ENCODE peak calls at places on chromosomes 6 and 20, in eight cellular contexts. One of them, this sample, is unnamed. For H3K36me3, the result is how much of the 10 kb centered on the place peaks cover.

GRCh38 chr6:138690975-138691594 is 82.5 kb upstream of the CCDC28A start:
- DNase-seq in upper lobe of right lung: no peak
- DNase-seq in PC-9: no peak
- DNase-seq in HepG2: no peak
- DNase-seq in CD4-positive, alpha-beta memory T cell: no peak
- DNase-seq in cardiac muscle cell: no peak
- DNase-seq in heart left ventricle: no peak
- DNase-seq in keratinocyte: no peak
- DNase-seq in this sample: no peak

GRCh38 chr6:5851261-5851757 is 155.4 kb downstream of the NRN1 start:
- DNase-seq in heart left ventricle: peak
- DNase-seq in PC-9: peak
- DNase-seq in cardiac muscle cell: peak
- DNase-seq in HepG2: no peak
- DNase-seq in CD4-positive, alpha-beta memory T cell: peak
- DNase-seq in keratinocyte: no peak
- DNase-seq in upper lobe of right lung: peak
- DNase-seq in this sample: peak

GRCh38 chr20:56328861-56329260 is 29.9 kb upstream of the FAM210B start:
- DNase-seq in heart left ventricle: no peak
- DNase-seq in cardiac muscle cell: peak
- DNase-seq in upper lobe of right lung: no peak
- DNase-seq in PC-9: peak
- DNase-seq in keratinocyte: no peak
- DNase-seq in CD4-positive, alpha-beta memory T cell: peak
- DNase-seq in HepG2: peak
- DNase-seq in this sample: peak

GRCh38 chr20:2137552-2138201 is 36.0 kb downstream of the STK35 start:
- DNase-seq in keratinocyte: no peak
- DNase-seq in cardiac muscle cell: no peak
- DNase-seq in heart left ventricle: no peak
- DNase-seq in PC-9: no peak
- DNase-seq in HepG2: no peak
- DNase-seq in upper lobe of right lung: no peak
- DNase-seq in CD4-positive, alpha-beta memory T cell: no peak
- DNase-seq in this sample: no peak

GRCh38 chr6:41920921-41921711 is at the start of the genes BYSL and MED20:
- DNase-seq in CD4-positive, alpha-beta memory T cell: peak
- DNase-seq in keratinocyte: peak
- DNase-seq in cardiac muscle cell: peak
- DNase-seq in upper lobe of right lung: peak
- DNase-seq in PC-9: peak
- DNase-seq in HepG2: peak
- DNase-seq in heart left ventricle: peak
- DNase-seq in this sample: peak

GRCh38 chr6:98875375-98875774 is 41.0 kb downstream of the POU3F2 start:
- DNase-seq in CD4-positive, alpha-beta memory T cell: no peak
- DNase-seq in cardiac muscle cell: no peak
- DNase-seq in keratinocyte: no peak
- DNase-seq in upper lobe of right lung: no peak
- DNase-seq in HepG2: no peak
- DNase-seq in heart left ventricle: peak
- DNase-seq in PC-9: no peak
- DNase-seq in this sample: no peak

GRCh38 chr6:84773431-84774173 is 9.2 kb upstream of the TBX18 start:
- DNase-seq in heart left ventricle: no peak
- DNase-seq in cardiac muscle cell: peak
- DNase-seq in HepG2: no peak
- DNase-seq in keratinocyte: no peak
- DNase-seq in PC-9: no peak
- DNase-seq in upper lobe of right lung: no peak
- DNase-seq in CD4-positive, alpha-beta memory T cell: no peak
- DNase-seq in this sample: peak

GRCh38 chr20:25203891-25204320 is 8.4 kb downstream of the ENTPD6 start:
- DNase-seq in cardiac muscle cell: no peak
- DNase-seq in HepG2: no peak
- DNase-seq in keratinocyte: no peak
- DNase-seq in heart left ventricle: no peak
- DNase-seq in PC-9: no peak
- DNase-seq in upper lobe of right lung: no peak
- DNase-seq in CD4-positive, alpha-beta memory T cell: no peak
- DNase-seq in this sample: no peak

GRCh38 chr6:27650620-27651370 is 177.9 kb upstream of the ZNF184 start:
- DNase-seq in keratinocyte: peak
- DNase-seq in HepG2: peak
- DNase-seq in PC-9: peak
- DNase-seq in heart left ventricle: no peak
- DNase-seq in cardiac muscle cell: peak
- DNase-seq in upper lobe of right lung: no peak
- DNase-seq in CD4-positive, alpha-beta memory T cell: no peak
- DNase-seq in this sample: peak

GRCh38 chr20:43839793-43840199 is 74.9 kb upstream of the TOX2 start:
- DNase-seq in heart left ventricle: no peak
- DNase-seq in HepG2: no peak
- DNase-seq in PC-9: no peak
- DNase-seq in CD4-positive, alpha-beta memory T cell: no peak
- DNase-seq in cardiac muscle cell: no peak
- DNase-seq in upper lobe of right lung: no peak
- DNase-seq in keratinocyte: no peak
- DNase-seq in this sample: no peak

GRCh38 chr20:1203630-1204029 is 376 bp downstream of the C20orf202 start:
- DNase-seq in CD4-positive, alpha-beta memory T cell: no peak
- DNase-seq in keratinocyte: no peak
- DNase-seq in heart left ventricle: no peak
- DNase-seq in PC-9: no peak
- DNase-seq in upper lobe of right lung: no peak
- DNase-seq in HepG2: no peak
- DNase-seq in cardiac muscle cell: no peak
- DNase-seq in this sample: no peak

GRCh38 chr6:33295621-33296369 is 2.9 kb downstream of the RGL2 start:
- DNase-seq in upper lobe of right lung: no peak
- DNase-seq in PC-9: no peak
- DNase-seq in cardiac muscle cell: no peak
- DNase-seq in heart left ventricle: no peak
- DNase-seq in HepG2: no peak
- DNase-seq in CD4-positive, alpha-beta memory T cell: no peak
- DNase-seq in keratinocyte: no peak
- DNase-seq in this sample: no peak

GRCh38 chr6:124622351-124622750 is 339.9 kb upstream of the RNF217 start:
- DNase-seq in HepG2: no peak
- DNase-seq in keratinocyte: no peak
- DNase-seq in heart left ventricle: no peak
- DNase-seq in cardiac muscle cell: no peak
- DNase-seq in PC-9: no peak
- DNase-seq in CD4-positive, alpha-beta memory T cell: no peak
- DNase-seq in upper lobe of right lung: no peak
- DNase-seq in this sample: no peak

GRCh38 chr6:166439366-166440091 is 56.8 kb upstream of the MPC1 start:
- DNase-seq in heart left ventricle: no peak
- DNase-seq in HepG2: no peak
- DNase-seq in keratinocyte: no peak
- DNase-seq in CD4-positive, alpha-beta memory T cell: no peak
- DNase-seq in upper lobe of right lung: no peak
- DNase-seq in PC-9: no peak
- DNase-seq in cardiac muscle cell: no peak
- DNase-seq in this sample: no peak

GRCh38 chr6:4914412-4915159 is 89.3 kb downstream of the RPP40 start:
- DNase-seq in upper lobe of right lung: no peak
- DNase-seq in CD4-positive, alpha-beta memory T cell: no peak
- DNase-seq in heart left ventricle: no peak
- DNase-seq in keratinocyte: peak
- DNase-seq in HepG2: no peak
- DNase-seq in PC-9: no peak
- DNase-seq in cardiac muscle cell: peak
- DNase-seq in this sample: no peak

GRCh38 chr20:57147185-57147584 is 119.3 kb downstream of the BMP7 start:
- DNase-seq in HepG2: no peak
- DNase-seq in heart left ventricle: no peak
- DNase-seq in upper lobe of right lung: no peak
- DNase-seq in PC-9: no peak
- DNase-seq in CD4-positive, alpha-beta memory T cell: no peak
- DNase-seq in cardiac muscle cell: no peak
- DNase-seq in keratinocyte: no peak
- DNase-seq in this sample: no peak

GRCh38 chr20:8326196-8326595 is 194.1 kb downstream of the PLCB1 start:
- DNase-seq in upper lobe of right lung: no peak
- DNase-seq in HepG2: no peak
- DNase-seq in CD4-positive, alpha-beta memory T cell: no peak
- DNase-seq in keratinocyte: no peak
- DNase-seq in cardiac muscle cell: no peak
- DNase-seq in heart left ventricle: no peak
- DNase-seq in PC-9: no peak
- DNase-seq in this sample: no peak

DNA sequence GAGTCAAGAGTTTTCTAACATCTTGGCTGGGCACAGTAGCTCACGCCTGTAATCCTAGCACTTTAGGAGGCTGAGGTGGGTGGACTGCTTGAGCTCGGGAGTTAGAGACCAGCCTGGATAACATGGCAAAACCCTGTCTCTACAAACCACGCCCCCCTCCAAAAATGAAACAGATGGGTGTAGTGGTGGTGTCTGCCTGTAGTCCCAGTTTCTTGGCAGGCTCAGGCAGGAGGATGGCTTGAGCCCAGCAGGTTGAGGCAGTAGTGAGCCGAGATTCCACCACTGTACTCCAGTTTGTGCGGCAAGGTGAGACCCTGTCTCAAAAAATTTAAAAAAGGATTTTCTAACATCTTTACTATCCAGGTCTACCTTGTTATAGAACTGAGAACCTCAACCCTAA is 22.0 kb downstream of the FAM8A1 start:
- DNase-seq in heart left ventricle: peak
- DNase-seq in cardiac muscle cell: no peak
- DNase-seq in CD4-positive, alpha-beta memory T cell: no peak
- DNase-seq in keratinocyte: no peak
- DNase-seq in PC-9: no peak
- DNase-seq in upper lobe of right lung: no peak
- DNase-seq in HepG2: no peak
- DNase-seq in this sample: peak
- H3K36me3 ChIP-seq in heart left ventricle: under half
- H3K36me3 ChIP-seq in cardiac muscle cell: under half
- H3K36me3 ChIP-seq in CD4-positive, alpha-beta memory T cell: under half
- H3K36me3 ChIP-seq in keratinocyte: under half
- H3K36me3 ChIP-seq in PC-9: under half
- H3K36me3 ChIP-seq in upper lobe of right lung: half or more
- H3K36me3 ChIP-seq in HepG2: under half
- H3K36me3 ChIP-seq in this sample: half or more

GRCh38 chr6:170404036-170404435 is 97.5 kb downstream of the FAM120B start:
- DNase-seq in PC-9: no peak
- DNase-seq in HepG2: no peak
- DNase-seq in cardiac muscle cell: peak
- DNase-seq in CD4-positive, alpha-beta memory T cell: no peak
- DNase-seq in upper lobe of right lung: no peak
- DNase-seq in heart left ventricle: no peak
- DNase-seq in keratinocyte: no peak
- DNase-seq in this sample: no peak
- H3K36me3 ChIP-seq in PC-9: under half
- H3K36me3 ChIP-seq in HepG2: under half
- H3K36me3 ChIP-seq in cardiac muscle cell: under half
- H3K36me3 ChIP-seq in CD4-positive, alpha-beta memory T cell: under half
- H3K36me3 ChIP-seq in upper lobe of right lung: half or more
- H3K36me3 ChIP-seq in heart left ventricle: under half
- H3K36me3 ChIP-seq in keratinocyte: under half
- H3K36me3 ChIP-seq in this sample: under half

DNA sequence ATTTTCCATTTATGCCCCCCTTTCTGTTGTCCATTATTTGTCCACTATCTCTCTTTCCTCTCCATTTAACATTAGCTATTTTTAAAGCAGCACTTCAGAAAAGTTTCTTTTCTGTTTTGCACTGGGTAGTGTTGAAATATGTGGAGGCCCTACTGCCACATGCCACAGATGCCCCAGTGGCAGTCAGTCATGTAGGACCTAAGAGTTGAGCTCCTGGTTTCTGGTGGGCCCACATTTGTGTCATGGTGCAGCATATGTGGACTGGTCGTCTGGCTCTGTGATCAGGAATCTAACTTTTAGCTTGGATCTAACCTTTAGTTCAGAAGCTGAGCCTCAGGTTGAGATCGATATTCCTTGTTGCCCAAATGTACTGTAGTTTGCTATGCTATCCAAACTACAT is 54.8 kb downstream of the HFE start:
- DNase-seq in cardiac muscle cell: no peak
- DNase-seq in HepG2: no peak
- DNase-seq in PC-9: no peak
- DNase-seq in heart left ventricle: no peak
- DNase-seq in upper lobe of right lung: no peak
- DNase-seq in keratinocyte: no peak
- DNase-seq in CD4-positive, alpha-beta memory T cell: no peak
- DNase-seq in this sample: no peak
- H3K36me3 ChIP-seq in cardiac muscle cell: under half
- H3K36me3 ChIP-seq in HepG2: under half
- H3K36me3 ChIP-seq in PC-9: under half
- H3K36me3 ChIP-seq in heart left ventricle: under half
- H3K36me3 ChIP-seq in upper lobe of right lung: under half
- H3K36me3 ChIP-seq in keratinocyte: under half
- H3K36me3 ChIP-seq in CD4-positive, alpha-beta memory T cell: under half
- H3K36me3 ChIP-seq in this sample: under half

GRCh38 chr6:82216549-82216948 is 31.0 kb downstream of the IBTK start:
- DNase-seq in CD4-positive, alpha-beta memory T cell: no peak
- DNase-seq in PC-9: no peak
- DNase-seq in HepG2: no peak
- DNase-seq in upper lobe of right lung: no peak
- DNase-seq in heart left ventricle: no peak
- DNase-seq in keratinocyte: no peak
- DNase-seq in cardiac muscle cell: no peak
- DNase-seq in this sample: no peak

GRCh38 chr6:82205793-82206425 is 41.6 kb downstream of the IBTK start:
- DNase-seq in heart left ventricle: peak
- DNase-seq in HepG2: peak
- DNase-seq in keratinocyte: no peak
- DNase-seq in upper lobe of right lung: no peak
- DNase-seq in PC-9: no peak
- DNase-seq in cardiac muscle cell: peak
- DNase-seq in CD4-positive, alpha-beta memory T cell: no peak
- DNase-seq in this sample: peak

GRCh38 chr6:82217014-82217621 is 30.4 kb downstream of the IBTK start:
- DNase-seq in HepG2: no peak
- DNase-seq in CD4-positive, alpha-beta memory T cell: no peak
- DNase-seq in upper lobe of right lung: no peak
- DNase-seq in heart left ventricle: no peak
- DNase-seq in cardiac muscle cell: no peak
- DNase-seq in keratinocyte: no peak
- DNase-seq in PC-9: no peak
- DNase-seq in this sample: no peak

GRCh38 chr6:82208914-82209313 is 38.6 kb downstream of the IBTK start:
- DNase-seq in upper lobe of right lung: no peak
- DNase-seq in CD4-positive, alpha-beta memory T cell: no peak
- DNase-seq in keratinocyte: no peak
- DNase-seq in cardiac muscle cell: no peak
- DNase-seq in HepG2: no peak
- DNase-seq in heart left ventricle: no peak
- DNase-seq in PC-9: no peak
- DNase-seq in this sample: no peak

DNA sequence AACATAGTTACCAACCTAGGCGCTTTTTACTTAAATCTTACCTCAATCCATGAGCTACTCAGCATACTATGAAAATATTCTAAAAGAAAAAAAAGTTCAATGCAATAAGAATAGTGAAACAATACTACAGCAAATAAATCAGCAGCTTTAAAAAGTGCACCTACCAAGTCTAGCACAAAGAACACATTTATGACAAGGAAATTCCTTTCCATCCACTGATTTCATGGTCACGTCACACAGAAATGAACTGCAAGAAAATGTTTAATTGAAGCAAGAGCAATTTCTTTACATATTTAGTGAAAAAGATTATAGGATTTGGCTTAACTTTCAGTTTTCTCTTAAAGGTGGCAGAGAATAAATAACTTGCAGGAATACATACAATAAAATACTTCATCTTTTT is 36.2 kb downstream of the IBTK start:
- DNase-seq in heart left ventricle: no peak
- DNase-seq in keratinocyte: no peak
- DNase-seq in upper lobe of right lung: no peak
- DNase-seq in CD4-positive, alpha-beta memory T cell: no peak
- DNase-seq in cardiac muscle cell: no peak
- DNase-seq in HepG2: no peak
- DNase-seq in PC-9: no peak
- DNase-seq in this sample: peak
- H3K36me3 ChIP-seq in heart left ventricle: under half
- H3K36me3 ChIP-seq in keratinocyte: under half
- H3K36me3 ChIP-seq in upper lobe of right lung: half or more
- H3K36me3 ChIP-seq in CD4-positive, alpha-beta memory T cell: under half
- H3K36me3 ChIP-seq in cardiac muscle cell: under half
- H3K36me3 ChIP-seq in HepG2: under half
- H3K36me3 ChIP-seq in PC-9: under half
- H3K36me3 ChIP-seq in this sample: half or more

This sample was measured in A673.